ENCODE peak calls at places on chromosome 12, in four cellular contexts. One of them, this sample, is unnamed.
A peak's percentile ranks its signal among the peaks of the same experiment; 100 is the strongest.

GRCh38 chr12:21618566-21618965 is 13.9 kb upstream of the GYS2 start:
- DNase-seq in cerebellar cortex: no peak
- DNase-seq in kidney tubule cell: no peak
- DNase-seq in endothelial cell: no peak
- DNase-seq in this sample: no peak

GRCh38 chr12:52433501-52434095 is 573 bp downstream of the KRT75 start:
- DNase-seq in kidney tubule cell: no peak
- DNase-seq in cerebellar cortex: no peak
- DNase-seq in endothelial cell: no peak
- DNase-seq in this sample: no peak

GRCh38 chr12:52452101-52452500 is at the start of gene KRT6B:
- DNase-seq in cerebellar cortex: no peak
- DNase-seq in kidney tubule cell: no peak
- DNase-seq in endothelial cell: no peak
- DNase-seq in this sample: no peak

GRCh38 chr12:121533391-121534090 is 47.3 kb downstream of the KDM2B start:
- DNase-seq in kidney tubule cell: no peak
- DNase-seq in endothelial cell: no peak
- DNase-seq in cerebellar cortex: no peak
- DNase-seq in this sample: no peak

GRCh38 chr12:5487971-5488955 is 56.4 kb downstream of the NTF3 start:
- DNase-seq in endothelial cell: no peak
- DNase-seq in kidney tubule cell: peak; percentile 7
- DNase-seq in cerebellar cortex: no peak
- DNase-seq in this sample: no peak

GRCh38 chr12:72010365-72010764 is 71.7 kb downstream of the TPH2 start:
- DNase-seq in kidney tubule cell: peak; percentile 88
- DNase-seq in endothelial cell: no peak
- DNase-seq in cerebellar cortex: no peak
- DNase-seq in this sample: no peak

GRCh38 chr12:11973396-11973795 is 97.3 kb upstream of the BCL2L14 start:
- DNase-seq in endothelial cell: no peak
- DNase-seq in cerebellar cortex: no peak
- DNase-seq in kidney tubule cell: no peak
- DNase-seq in this sample: no peak

GRCh38 chr12:59066445-59066844 is 146.1 kb upstream of the LRIG3 start:
- DNase-seq in endothelial cell: no peak
- DNase-seq in kidney tubule cell: no peak
- DNase-seq in cerebellar cortex: no peak
- DNase-seq in this sample: no peak

GRCh38 chr12:111780615-111781014 is 13.9 kb downstream of the ALDH2 start:
- DNase-seq in endothelial cell: no peak
- DNase-seq in kidney tubule cell: peak; percentile 61
- DNase-seq in cerebellar cortex: no peak
- DNase-seq in this sample: no peak

GRCh38 chr12:51270847-51271518 is 768 bp upstream of the SMAGP start:
- DNase-seq in endothelial cell: no peak
- DNase-seq in cerebellar cortex: no peak
- DNase-seq in kidney tubule cell: peak; percentile 97
- DNase-seq in this sample: no peak

GRCh38 chr12:53252349-53252916 is 15.7 kb upstream of the ESPL1 start:
- DNase-seq in cerebellar cortex: no peak
- DNase-seq in endothelial cell: no peak
- DNase-seq in kidney tubule cell: peak; percentile 24
- DNase-seq in this sample: peak; percentile 68

GRCh38 chr12:55704824-55705780 is 2.6 kb downstream of the ITGA7 start:
- DNase-seq in endothelial cell: no peak
- DNase-seq in kidney tubule cell: no peak
- DNase-seq in cerebellar cortex: no peak
- DNase-seq in this sample: no peak

GRCh38 chr12:78361683-78362082 is 502.9 kb upstream of the SYT1 start:
- DNase-seq in kidney tubule cell: no peak
- DNase-seq in cerebellar cortex: no peak
- DNase-seq in endothelial cell: no peak
- DNase-seq in this sample: no peak

GRCh38 chr12:94386422-94386821 is 73.2 kb downstream of the CEP83 start:
- DNase-seq in cerebellar cortex: no peak
- DNase-seq in endothelial cell: no peak
- DNase-seq in kidney tubule cell: no peak
- DNase-seq in this sample: no peak

GRCh38 chr12:105761075-105761474 is 377.7 kb downstream of the NUAK1 start:
- DNase-seq in endothelial cell: no peak
- DNase-seq in kidney tubule cell: no peak
- DNase-seq in cerebellar cortex: no peak
- DNase-seq in this sample: no peak

GRCh38 chr12:105352940-105353635 is 22.6 kb downstream of the C12orf75 start:
- DNase-seq in endothelial cell: no peak
- DNase-seq in cerebellar cortex: no peak
- DNase-seq in kidney tubule cell: peak; percentile 27
- DNase-seq in this sample: peak; percentile 29

GRCh38 chr12:109773384-109774011 is 59.7 kb downstream of the TRPV4 start:
- DNase-seq in cerebellar cortex: no peak
- DNase-seq in kidney tubule cell: peak; percentile 72
- DNase-seq in endothelial cell: no peak
- DNase-seq in this sample: no peak

GRCh38 chr12:21073822-21074460 is 57.1 kb upstream of the SLCO1B1 start:
- DNase-seq in cerebellar cortex: no peak
- DNase-seq in kidney tubule cell: peak; percentile 29
- DNase-seq in endothelial cell: no peak
- DNase-seq in this sample: no peak

GRCh38 chr12:106127289-106128126 is 11.2 kb downstream of the NUAK1 start:
- DNase-seq in kidney tubule cell: no peak
- DNase-seq in cerebellar cortex: no peak
- DNase-seq in endothelial cell: no peak
- DNase-seq in this sample: no peak

GRCh38 chr12:131046813-131047788 is 93.4 kb downstream of the ADGRD1 start:
- DNase-seq in cerebellar cortex: no peak
- DNase-seq in kidney tubule cell: no peak
- DNase-seq in endothelial cell: no peak
- DNase-seq in this sample: no peak

GRCh38 chr12:100574262-100575074 is 984 bp downstream of the GAS2L3 start:
- DNase-seq in cerebellar cortex: no peak
- DNase-seq in kidney tubule cell: peak; percentile 51
- DNase-seq in endothelial cell: no peak
- DNase-seq in this sample: peak; percentile 36

GRCh38 chr12:87425942-87426554 is 603.2 kb downstream of the C12orf50 start:
- DNase-seq in endothelial cell: no peak
- DNase-seq in kidney tubule cell: peak; percentile 86
- DNase-seq in cerebellar cortex: no peak
- DNase-seq in this sample: no peak

GRCh38 chr12:65568517-65568916 is 255.8 kb upstream of the HMGA2 start:
- DNase-seq in cerebellar cortex: no peak
- DNase-seq in endothelial cell: no peak
- DNase-seq in kidney tubule cell: peak; percentile 82
- DNase-seq in this sample: peak; percentile 32

GRCh38 chr12:102249073-102249854 is 51.6 kb upstream of the PMCH start:
- DNase-seq in endothelial cell: no peak
- DNase-seq in cerebellar cortex: no peak
- DNase-seq in kidney tubule cell: no peak
- DNase-seq in this sample: no peak

GRCh38 chr12:110176745-110177144 is 52.6 kb downstream of the IFT81 start:
- DNase-seq in kidney tubule cell: no peak
- DNase-seq in cerebellar cortex: no peak
- DNase-seq in endothelial cell: no peak
- DNase-seq in this sample: no peak

GRCh38 chr12:6795088-6795487 is 5.8 kb downstream of the CD4 start:
- DNase-seq in cerebellar cortex: no peak
- DNase-seq in kidney tubule cell: no peak
- DNase-seq in endothelial cell: no peak
- DNase-seq in this sample: no peak

GRCh38 chr12:100576311-100577036 is 3.0 kb downstream of the GAS2L3 start:
- DNase-seq in cerebellar cortex: no peak
- DNase-seq in kidney tubule cell: peak; percentile 69
- DNase-seq in endothelial cell: no peak
- DNase-seq in this sample: no peak